ENCODE peak calls at places on chromosomes 12 and 14, in five cellular contexts. U is IMR-90, R is A549, V is K562, G is HepG2. X is an unnamed sample.
A peak's percentile ranks its signal among the peaks of the same experiment; 100 is the strongest.

GRCh38 chr12:27412047-27412446 is 34.5 kb upstream of the SMCO2 start:
- DNase-seq in U (no peak), R (no peak), V (no peak), G (no peak), X (no peak)

GRCh38 chr14:104555621-104556255 is 23.8 kb upstream of the C14orf180 start:
- DNase-seq in U (no peak), R (no peak), V (no peak), G (no peak), X (no peak)

GRCh38 chr12:113910751-113911272 is 55.3 kb downstream of the RBM19 start:
- DNase-seq in U (no peak), R (no peak), V (no peak), G (no peak), X (no peak)

GRCh38 chr14:102893452-102893851 is 29.0 kb upstream of the AMN start:
- DNase-seq in U (peak; percentile 99), R (no peak), V (no peak), G (no peak), X (no peak)

GRCh38 chr14:74501135-74501614 is 7.6 kb downstream of the ISCA2 start:
- DNase-seq in U (peak; percentile 83), R (peak; percentile 49), V (peak; percentile 19), G (peak; percentile 52), X (peak; percentile 56)

GRCh38 chr12:87985069-87985675 is 44.0 kb downstream of the C12orf50 start:
- DNase-seq in U (no peak), R (no peak), V (no peak), G (no peak), X (no peak)

GRCh38 chr14:91418387-91419043 is 895 bp upstream of the CCDC88C start:
- DNase-seq in U (peak; percentile 17), R (peak; percentile 52), V (peak; percentile 42), G (peak; percentile 38), X (peak; percentile 39)

GRCh38 chr12:16030729-16031128 is 119.6 kb downstream of the DERA start:
- DNase-seq in U (peak; percentile 6), R (no peak), V (no peak), G (peak; percentile 52), X (no peak)

GRCh38 chr12:34343345-34343744 is 321.0 kb downstream of the ALG10 start:
- DNase-seq in U (no peak), R (no peak), V (no peak), G (no peak), X (no peak)

GRCh38 chr14:75806247-75806876 is 145.3 kb downstream of the TTLL5 start:
- DNase-seq in U (no peak), R (no peak), V (no peak), G (no peak), X (no peak)

GRCh38 chr12:98678236-98678945 is 33.3 kb downstream of the APAF1 start:
- DNase-seq in U (no peak), R (no peak), V (no peak), G (no peak), X (no peak)

GRCh38 chr12:122422769-122423257 is 344 bp upstream of the CLIP1 start:
- DNase-seq in U (peak; percentile 54), R (peak; percentile 35), V (no peak), G (peak; percentile 49), X (peak; percentile 65)

GRCh38 chr14:100193417-100194357 is 34.2 kb upstream of the DEGS2 start:
- DNase-seq in U (no peak), R (no peak), V (peak; percentile 45), G (peak; percentile 75), X (no peak)

GRCh38 chr14:64700894-64701293 is 3.3 kb upstream of the PLEKHG3 start:
- DNase-seq in U (no peak), R (no peak), V (no peak), G (no peak), X (no peak)
- H3K27ac ChIP-seq in U (no peak overlapping the region), R (no peak overlapping the region), V (no peak overlapping the region), G (no peak overlapping the region), X (no peak overlapping the region)

GRCh38 chr12:12506541-12506940 is 56.1 kb downstream of the DUSP16 start:
- DNase-seq in U (peak; percentile 63), R (no peak), V (no peak), G (no peak), X (no peak)
- TF ChIP-seq MAFK in U (no peak), R (no peak), V (no peak), G (no peak), X (no peak)

GRCh38 chr12:47772738-47773061 is 338 bp upstream of the SLC48A1 start:
- DNase-seq in U (no peak), R (no peak), V (no peak), G (no peak), X (no peak)

GRCh38 chr12:47770086-47770726 is 2.8 kb upstream of the SLC48A1 start:
- DNase-seq in U (peak; percentile 55), R (no peak), V (no peak), G (peak; percentile 35), X (no peak)

GRCh38 chr12:47772094-47772660 is 861 bp upstream of the SLC48A1 start:
- DNase-seq in U (no peak), R (no peak), V (no peak), G (no peak), X (no peak)

GRCh38 chr12:47769234-47770085 is 3.6 kb upstream of the SLC48A1 start:
- DNase-seq in U (no peak), R (no peak), V (no peak), G (peak; percentile 14), X (no peak)

GRCh38 chr12:47771304-47771703 is 1.7 kb upstream of the SLC48A1 start:
- DNase-seq in U (no peak), R (no peak), V (no peak), G (no peak), X (no peak)
- H3K27ac ChIP-seq in U (no peak overlapping the region), R (no peak overlapping the region), V (no peak overlapping the region), G (no peak overlapping the region), X (no peak overlapping the region)

DNA sequence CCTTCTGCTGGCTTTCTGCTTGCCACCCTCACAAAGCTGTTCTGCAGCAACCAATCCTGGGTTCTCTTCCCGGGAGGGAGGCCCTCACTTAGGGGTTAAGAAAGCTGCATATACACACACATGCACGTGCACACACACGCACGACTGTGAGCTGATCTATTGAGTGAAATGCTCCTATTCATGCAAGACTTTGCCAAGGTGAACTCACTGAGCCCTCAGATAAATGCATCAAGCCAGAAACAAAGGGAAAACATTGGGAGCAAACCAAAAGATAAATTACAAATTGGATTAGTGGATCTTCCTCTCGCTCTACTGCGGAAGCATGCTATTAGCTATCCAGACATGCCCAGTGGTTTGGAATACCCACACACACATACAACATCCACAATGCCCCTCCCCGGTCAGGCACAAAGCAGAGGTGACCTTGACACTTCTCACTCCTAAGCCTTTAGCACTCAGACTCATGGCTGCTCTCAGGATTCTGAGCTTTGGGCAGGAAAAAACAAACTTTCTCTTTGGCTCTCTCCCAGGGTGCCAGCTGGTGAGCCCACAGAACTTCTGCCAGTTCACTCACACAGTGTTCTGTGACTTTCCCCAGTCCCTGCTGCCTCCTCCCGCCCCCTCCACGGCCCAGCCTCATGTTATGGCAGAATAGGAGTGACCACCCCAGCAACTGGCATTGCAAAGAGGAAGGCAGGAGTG is 320.0 kb downstream of the DPF3 start:
- DNase-seq in U (no peak), R (no peak), V (no peak), G (no peak), X (no peak)
- TF ChIP-seq MAFK in U (no peak), R (no peak), V (no peak), G (no peak), X (no peak)

GRCh38 chr14:76828339-76829015 is 2.3 kb downstream of the LRRC74A start:
- DNase-seq in U (no peak), R (no peak), V (no peak), G (no peak), X (no peak)
- H3K27ac ChIP-seq in U (no peak overlapping the region), R (no peak overlapping the region), V (no peak overlapping the region), G (no peak overlapping the region), X (no peak overlapping the region)

GRCh38 chr14:45204241-45204640 is 48.8 kb downstream of the MIS18BP1 start:
- DNase-seq in U (no peak), R (no peak), V (no peak), G (no peak), X (no peak)

GRCh38 chr14:45201908-45202307 is 51.1 kb downstream of the MIS18BP1 start:
- DNase-seq in U (no peak), R (no peak), V (no peak), G (peak; percentile 14), X (no peak)

GRCh38 chr14:45194964-45195363 is 58.0 kb downstream of the MIS18BP1 start:
- DNase-seq in U (no peak), R (no peak), V (no peak), G (no peak), X (no peak)

GRCh38 chr14:45199246-45199645 is 53.8 kb downstream of the MIS18BP1 start:
- DNase-seq in U (peak; percentile 79), R (no peak), V (no peak), G (no peak), X (no peak)

DNA sequence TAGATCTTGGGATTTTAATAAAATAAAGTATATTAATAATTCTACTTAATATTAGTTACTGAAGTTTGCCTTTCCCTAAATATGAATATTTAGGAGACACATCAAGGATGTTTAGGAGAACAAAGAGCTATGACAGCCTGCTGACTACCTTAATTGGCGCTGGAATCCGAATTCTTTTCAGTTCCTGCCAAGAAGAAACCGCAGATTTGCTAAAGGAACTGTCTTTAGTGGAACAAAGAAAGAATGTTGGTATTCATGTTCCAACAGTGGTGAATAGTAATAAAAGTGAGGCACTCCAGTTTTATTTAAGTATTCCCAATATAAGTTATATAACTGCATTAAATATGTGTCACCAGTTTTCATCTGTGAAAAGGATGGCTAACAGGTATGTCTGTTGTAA is 54.5 kb downstream of the MIS18BP1 start:
- DNase-seq in U (peak; percentile 49), R (no peak), V (no peak), G (no peak), X (no peak)
- TF ChIP-seq MAFK in U (no peak), R (no peak), V (no peak), G (no peak), X (no peak)

DNA sequence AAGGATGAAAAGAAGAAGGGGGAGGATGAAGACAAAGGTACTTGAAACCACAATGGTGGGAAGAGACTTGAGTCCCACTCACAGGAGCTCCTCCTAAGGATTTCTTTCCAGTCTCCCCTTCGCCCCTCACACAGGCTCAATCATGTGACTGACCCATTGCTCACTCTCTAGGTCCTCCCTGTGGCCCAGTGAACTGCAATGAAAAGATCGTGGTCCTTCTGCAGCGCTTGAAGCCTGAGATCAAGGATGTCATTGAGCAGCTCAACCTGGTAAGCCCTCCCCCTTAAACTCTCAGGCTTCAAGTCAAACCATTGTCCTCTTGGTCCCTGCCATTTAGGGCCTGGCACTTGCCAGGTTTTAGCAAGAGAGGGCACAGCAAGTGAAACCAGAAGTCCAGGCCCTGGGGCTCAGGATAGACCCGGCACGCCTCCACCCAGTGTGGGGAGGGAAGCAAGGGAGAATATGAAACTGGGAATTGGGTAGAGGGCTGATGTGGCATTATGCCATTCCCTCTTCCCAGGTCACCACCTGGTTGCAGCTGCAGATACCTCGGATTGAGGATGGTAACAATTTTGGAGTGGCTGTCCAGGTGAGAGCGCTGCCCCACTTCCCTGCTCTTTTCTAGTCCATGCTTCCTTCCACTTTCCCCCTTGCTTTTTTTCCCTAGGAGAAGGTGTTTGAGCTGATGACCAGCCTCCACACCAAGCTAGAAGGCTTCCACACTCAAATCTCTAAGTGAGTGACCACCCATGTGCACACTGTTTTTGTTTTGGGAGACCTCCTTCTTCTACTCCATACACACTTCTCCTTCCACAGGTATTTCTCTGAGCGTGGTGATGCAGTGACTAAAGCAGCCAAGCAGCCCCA is 1.8 kb downstream of the PSME1 start:
- DNase-seq in U (no peak), R (no peak), V (no peak), G (no peak), X (no peak)
- H3K27ac ChIP-seq in U (no peak overlapping the region), R (no peak overlapping the region), V (no peak overlapping the region), G (peak overlapping the region; percentile 75), X (no peak overlapping the region)